ENCODE peak calls at places on chromosomes 2 and 18, in seven cellular contexts. D, E, R, M, S, X and G are unnamed samples.
A peak's percentile ranks its signal among the peaks of the same experiment; 100 is the strongest.

GRCh38 chr2:30204281-30204680 is 27.1 kb upstream of the LBH start:
- DNase-seq in X (no peak), D (no peak), E (no peak), R (no peak), S (no peak), M (no peak), G (no peak)

GRCh38 chr2:121722479-121722878 is 14.2 kb downstream of the NIFK start:
- DNase-seq in D (no peak), X (no peak), E (no peak), S (no peak), R (no peak), M (no peak), G (no peak)

GRCh38 chr2:191626497-191627151 is 51.3 kb upstream of the NABP1 start:
- DNase-seq in X (no peak), R (no peak), M (no peak), D (no peak), E (peak; percentile 45), S (no peak), G (no peak)

GRCh38 chr18:24026457-24026856 is 11.9 kb downstream of the TTC39C start:
- DNase-seq in R (no peak), X (no peak), E (no peak), M (no peak), D (no peak), S (no peak), G (no peak)

GRCh38 chr2:76953733-76954347 is 568.3 kb downstream of the LRRTM4 start:
- DNase-seq in E (peak; percentile 53), D (no peak), M (peak; percentile 27), X (peak; percentile 23), S (peak; percentile 5), R (peak; percentile 76), G (no peak)

GRCh38 chr2:174787485-174788205 is 23.4 kb upstream of the CHRNA1 start:
- DNase-seq in D (no peak), X (no peak), R (peak; percentile 24), M (no peak), E (peak; percentile 99), S (no peak), G (no peak)

GRCh38 chr2:64453710-64454315 is at the start of gene LGALSL:
- DNase-seq in E (no peak), D (peak; percentile 78), X (peak; percentile 76), R (peak; percentile 92), M (peak; percentile 85), S (peak; percentile 83), G (no peak)

GRCh38 chr2:223169830-223170605 is 118.0 kb downstream of the KCNE4 start:
- DNase-seq in E (no peak), D (no peak), M (no peak), R (no peak), X (no peak), S (no peak), G (no peak)

GRCh38 chr2:127351603-127352002 is 36.2 kb downstream of the MAP3K2 start:
- DNase-seq in D (no peak), X (no peak), S (no peak), M (no peak), R (no peak), E (no peak), G (no peak)

GRCh38 chr2:128579825-128580224 is 261.2 kb upstream of the HS6ST1 start:
- DNase-seq in S (no peak), X (no peak), R (no peak), M (no peak), D (no peak), E (no peak), G (no peak)

DNA sequence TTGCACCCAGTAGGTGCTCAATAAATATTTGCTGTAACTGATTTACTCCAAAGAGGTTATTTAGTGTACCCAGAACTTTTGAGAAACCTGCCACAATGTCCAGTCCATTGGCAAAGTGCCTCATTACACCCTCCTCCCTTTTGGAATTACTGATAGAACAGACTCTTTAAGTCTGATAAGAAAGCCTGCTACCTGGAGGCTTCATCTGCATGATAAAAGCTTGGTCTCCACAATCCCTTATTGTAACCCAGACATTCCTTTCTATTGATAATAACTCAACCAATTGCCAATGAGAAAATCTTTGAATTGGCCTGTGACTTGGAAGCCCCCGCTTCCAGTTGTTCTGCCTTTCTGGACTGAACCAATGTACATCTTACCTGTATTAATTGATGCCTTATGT is 281.2 kb upstream of the FBXO11 start:
- DNase-seq in S (no peak), R (peak; percentile 27), X (no peak), E (no peak), D (no peak), M (no peak), G (no peak)
- TF ChIP-seq CTCF in S (no peak), R (no peak), X (no peak), E (no peak), D (no peak), M (no peak), G (no peak)

DNA sequence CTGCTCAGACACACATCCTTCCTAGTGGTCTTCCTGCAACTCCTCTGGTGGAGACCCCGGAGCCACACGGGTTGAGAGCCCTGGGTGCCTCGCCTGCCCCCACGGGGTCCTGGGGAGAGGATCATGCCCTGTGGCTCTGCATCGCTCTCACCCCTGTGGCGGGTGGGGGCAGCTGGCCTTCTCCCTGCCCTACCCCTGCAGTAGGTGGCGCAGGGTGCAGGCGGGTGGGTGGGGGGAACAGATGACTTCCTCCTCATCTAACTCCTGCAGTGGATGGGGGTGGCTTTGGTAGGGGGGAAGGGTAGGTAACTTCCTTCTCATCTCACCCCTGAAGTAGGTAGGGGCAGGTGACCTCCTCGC is 38.6 kb downstream of the TSHZ1 start:
- DNase-seq in M (no peak), E (no peak), X (no peak), S (no peak), R (no peak), D (no peak), G (no peak)
- TF ChIP-seq CTCF in M (no peak), E (no peak), X (no peak), S (no peak), R (no peak), D (no peak), G (no peak)

GRCh38 chr2:203097735-203098134 is 83.1 kb downstream of the NBEAL1 start:
- DNase-seq in M (no peak), E (no peak), R (no peak), X (no peak), S (no peak), D (no peak), G (no peak)
- TF ChIP-seq CTCF in M (no peak), E (peak; percentile 26), R (peak; percentile 36), X (peak; percentile 53), S (peak; percentile 35), D (no peak), G (no peak)

DNA sequence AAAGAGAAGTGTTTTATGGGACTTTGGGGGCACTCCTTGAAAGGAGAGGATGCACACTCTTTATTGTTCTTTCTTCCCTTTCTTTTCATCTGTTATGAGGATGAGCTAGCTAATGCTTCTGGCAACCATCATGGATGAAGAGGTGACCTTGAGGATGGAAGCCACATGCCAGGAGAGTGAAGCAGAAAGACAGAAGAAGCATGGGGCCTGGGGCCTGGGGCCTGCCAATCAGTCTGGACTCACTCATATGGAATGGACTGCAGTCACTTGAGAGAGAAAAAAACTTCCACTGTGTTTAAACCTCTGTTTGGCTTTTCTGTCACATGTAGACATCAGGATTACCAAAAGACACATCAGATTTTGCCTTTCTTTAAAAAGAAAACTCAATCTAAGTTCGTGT is 35.8 kb upstream of the ZFP36L2 start:
- DNase-seq in D (no peak), R (no peak), M (no peak), S (no peak), E (no peak), X (no peak), G (no peak)
- TF ChIP-seq CTCF in D (no peak), R (no peak), M (no peak), S (no peak), E (no peak), X (no peak), G (no peak)

GRCh38 chr18:37270046-37270665 is 295.4 kb downstream of the CELF4 start:
- DNase-seq in D (peak; percentile 68), E (peak; percentile 49), X (peak; percentile 60), R (peak; percentile 91), M (peak; percentile 16), S (peak; percentile 29), G (no peak)

GRCh38 chr18:37264956-37265355 is 300.6 kb downstream of the CELF4 start:
- DNase-seq in M (no peak), S (no peak), X (no peak), R (no peak), E (no peak), D (no peak), G (no peak)

GRCh38 chr18:37261988-37262387 is 303.6 kb downstream of the CELF4 start:
- DNase-seq in S (no peak), M (no peak), R (no peak), E (no peak), D (no peak), X (no peak), G (no peak)

GRCh38 chr18:37265382-37265781 is 300.2 kb downstream of the CELF4 start:
- DNase-seq in R (no peak), D (no peak), S (no peak), E (no peak), M (no peak), X (no peak), G (no peak)

DNA sequence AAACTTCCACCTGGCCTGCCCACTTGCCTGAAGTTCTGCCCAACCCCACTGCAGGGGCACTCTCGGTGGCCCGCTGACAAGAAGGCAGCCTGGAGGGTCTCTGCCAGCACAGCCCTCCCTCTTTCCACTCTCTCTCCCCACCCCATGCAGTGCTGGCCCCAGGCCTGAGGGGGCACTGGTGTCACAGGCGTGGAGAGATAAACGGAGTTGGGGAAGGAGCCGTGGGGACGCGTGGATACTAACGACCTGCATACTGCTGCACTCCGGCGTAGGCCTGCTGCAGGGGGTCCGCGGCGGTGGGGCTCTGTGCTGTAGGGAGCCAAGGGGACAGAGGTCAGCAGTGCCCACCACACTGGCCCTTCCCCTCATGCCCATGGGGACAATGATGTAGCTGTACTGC is 299.3 kb downstream of the CELF4 start:
- DNase-seq in D (no peak), E (no peak), R (peak; percentile 75), X (peak; percentile 20), M (no peak), S (no peak), G (no peak)
- TF ChIP-seq CTCF in D (no peak), E (no peak), R (peak; percentile 58), X (peak; percentile 54), M (no peak), S (no peak), G (no peak)